ENCODE peak calls at places on chromosome 4, in ten cellular contexts. G, A, S, K, R, O, C, Y, B and N are unnamed samples.

GRCh38 chr4:53714377-53715140 is 123.3 kb upstream of the LNX1 start:
- DNase-seq in A (no peak), Y (no peak), K (no peak), C (no peak), B (no peak), O (no peak), R (no peak), G (no peak), S (no peak), N (no peak)

GRCh38 chr4:26873391-26874026 is 12.9 kb downstream of the STIM2 start:
- DNase-seq in R (no peak), K (peak; percentile 34), C (peak; percentile 41), Y (peak; percentile 46), B (peak; percentile 68), O (no peak), G (peak; percentile 7), A (no peak), S (no peak), N (no peak)

GRCh38 chr4:53997901-53998300 is 66.5 kb downstream of the CHIC2 start:
- DNase-seq in K (no peak), R (no peak), G (no peak), B (no peak), A (no peak), O (no peak), Y (no peak), C (no peak), S (no peak), N (no peak)

GRCh38 chr4:176781739-176782100 is 11.0 kb downstream of the VEGFC start:
- DNase-seq in C (no peak), B (no peak), A (no peak), O (no peak), S (no peak), R (no peak), Y (no peak), G (no peak), K (no peak), N (no peak)

GRCh38 chr4:2044542-2045517 is 14.3 kb upstream of the NAT8L start:
- DNase-seq in K (no peak), G (no peak), Y (no peak), S (no peak), O (no peak), R (no peak), C (no peak), A (peak; percentile 78), B (no peak), N (no peak)

GRCh38 chr4:699816-700580 is 5.6 kb upstream of the PCGF3 start:
- DNase-seq in C (no peak), O (no peak), G (no peak), S (no peak), A (no peak), Y (no peak), K (no peak), B (no peak), R (no peak), N (no peak)

GRCh38 chr4:164011791-164012190 is 517.3 kb downstream of the TMA16 start:
- DNase-seq in K (no peak), A (no peak), R (no peak), O (no peak), B (no peak), S (no peak), C (no peak), G (no peak), Y (no peak), N (no peak)

GRCh38 chr4:4377683-4378082 is 9.2 kb upstream of the NSG1 start:
- DNase-seq in C (no peak), B (no peak), A (no peak), K (no peak), S (no peak), G (no peak), O (no peak), R (no peak), Y (no peak), N (no peak)

GRCh38 chr4:110091426-110091825 is 107.0 kb downstream of the ELOVL6 start:
- DNase-seq in Y (no peak), R (no peak), S (peak; percentile 43), A (no peak), C (no peak), O (no peak), G (no peak), B (no peak), K (no peak), N (no peak)

GRCh38 chr4:11328401-11328800 is 100.3 kb downstream of the HS3ST1 start:
- DNase-seq in K (no peak), A (no peak), S (no peak), B (no peak), R (no peak), G (no peak), C (no peak), Y (no peak), O (no peak), N (no peak)

GRCh38 chr4:145957307-145957706 is 18.7 kb upstream of the ZNF827 start:
- DNase-seq in A (no peak), C (no peak), B (no peak), O (no peak), Y (no peak), K (no peak), S (no peak), G (no peak), R (no peak), N (no peak)

GRCh38 chr4:145988628-145989027 is 50.0 kb upstream of the ZNF827 start:
- DNase-seq in S (no peak), O (no peak), Y (no peak), B (no peak), R (no peak), A (no peak), K (no peak), C (no peak), G (no peak), N (no peak)

GRCh38 chr4:134665429-134665828 is 463.8 kb upstream of the PABPC4L start:
- DNase-seq in G (no peak), C (no peak), O (no peak), R (no peak), S (no peak), Y (no peak), K (no peak), A (no peak), B (no peak), N (no peak)